ENCODE peak calls at places on chromosomes 16 and 17, in nine cellular contexts. M, R, E, J, Z, I, H, N and L are unnamed samples.

GRCh38 chr16:69924777-69925191 is 26.4 kb upstream of the CLEC18A start:
- DNase-seq in E (peak; percentile 76), H (no peak), M (no peak), J (peak; percentile 80), I (no peak), Z (peak; percentile 67), R (no peak), N (peak; percentile 63), L (peak; percentile 56)

GRCh38 chr16:21190599-21190998 is 20.8 kb downstream of the ZP2 start:
- DNase-seq in N (no peak), J (no peak), E (no peak), I (no peak), Z (peak; percentile 63), R (no peak), H (no peak), M (no peak), L (peak; percentile 65)

GRCh38 chr17:1160591-1161041 is 19.2 kb downstream of the ABR start:
- DNase-seq in M (no peak), Z (no peak), R (no peak), I (no peak), H (no peak), E (peak; percentile 58), N (no peak), J (no peak), L (no peak)

GRCh38 chr17:42124256-42124655 is 1.7 kb downstream of the HSPB9 start:
- DNase-seq in Z (no peak), J (no peak), R (no peak), H (no peak), E (no peak), I (no peak), M (no peak), N (no peak), L (no peak)

GRCh38 chr16:57277586-57277985 is 6.9 kb downstream of the PLLP start:
- DNase-seq in M (no peak), N (no peak), R (no peak), E (no peak), I (no peak), Z (no peak), J (no peak), H (peak; percentile 38), L (peak; percentile 92)

GRCh38 chr17:76940738-76941350 is 72.6 kb downstream of the MGAT5B start:
- DNase-seq in E (no peak), R (no peak), H (no peak), J (no peak), M (no peak), Z (no peak), I (no peak), N (no peak), L (no peak)

GRCh38 chr16:8905168-8905762 is 23.1 kb downstream of the LITAFD start:
- DNase-seq in I (no peak), M (no peak), J (no peak), E (peak; percentile 51), N (no peak), Z (no peak), R (no peak), H (no peak), L (peak; percentile 34)

GRCh38 chr17:66493283-66494019 is 191.0 kb downstream of the PRKCA start:
- DNase-seq in I (no peak), E (no peak), J (no peak), H (no peak), N (no peak), Z (peak; percentile 60), M (no peak), R (no peak), L (peak; percentile 83)

GRCh38 chr16:27747946-27748345 is 198.0 kb downstream of the KATNIP start:
- DNase-seq in R (no peak), I (no peak), N (no peak), J (no peak), M (no peak), H (no peak), Z (no peak), E (no peak), L (no peak)

GRCh38 chr16:85750021-85750826 is 672 bp downstream of the C16orf74 start:
- DNase-seq in I (peak; percentile 64), M (no peak), H (no peak), Z (no peak), E (peak; percentile 86), R (no peak), N (peak; percentile 62), J (peak; percentile 22), L (peak; percentile 31)